ENCODE peak calls at places on chromosomes 11 and 22, in five cellular contexts. P is uterus, A is osteoblast, F is neural progenitor cell, V is ascending aorta. K is an unnamed sample.
A peak's percentile ranks its signal among the peaks of the same experiment; 100 is the strongest.

GRCh38 chr11:119254239-119254638 is 48.1 kb downstream of the CBL start:
- DNase-seq in P (no peak), A (no peak), F (no peak), V (no peak), K (no peak)

GRCh38 chr22:36860821-36861659 is at the start of gene NCF4:
- DNase-seq in P (no peak), A (no peak), F (no peak), V (peak; percentile 60), K (no peak)

GRCh38 chr11:12689029-12689755 is 15.0 kb downstream of the TEAD1 start:
- DNase-seq in P (no peak), A (no peak), F (no peak), V (no peak), K (no peak)

GRCh38 chr11:88169481-88169880 is 5.8 kb downstream of the RAB38 start:
- DNase-seq in P (no peak), A (no peak), F (no peak), V (no peak), K (peak; percentile 29)

GRCh38 chr11:63670077-63670737 is 969 bp downstream of the ATL3 start:
- DNase-seq in P (no peak), A (peak; percentile 74), F (no peak), V (no peak), K (no peak)

GRCh38 chr11:112805658-112806057 is 155.6 kb upstream of the NCAM1 start:
- DNase-seq in P (no peak), A (no peak), F (no peak), V (no peak), K (no peak)

GRCh38 chr22:42033263-42034181 is 34.9 kb downstream of the WBP2NL start:
- DNase-seq in P (no peak), A (no peak), F (no peak), V (no peak), K (peak; percentile 4)

GRCh38 chr11:63868399-63869064 is 29.6 kb downstream of the MARK2 start:
- DNase-seq in P (no peak), A (no peak), F (no peak), V (no peak), K (peak; percentile 55)

GRCh38 chr11:1554981-1555712 is 16.9 kb downstream of the DUSP8 start:
- DNase-seq in P (no peak), A (peak; percentile 58), F (no peak), V (no peak), K (no peak)

GRCh38 chr11:113841691-113842090 is 33.7 kb downstream of the USP28 start:
- DNase-seq in P (no peak), A (peak; percentile 38), F (no peak), V (no peak), K (no peak)

GRCh38 chr11:101128571-101129202 is 926 bp downstream of the PGR start:
- DNase-seq in P (peak; percentile 50), A (peak; percentile 37), F (peak; percentile 36), V (no peak), K (no peak)

GRCh38 chr11:8267280-8267679 is 3.6 kb upstream of the LMO1 start:
- DNase-seq in P (peak; percentile 1), A (peak; percentile 77), F (no peak), V (no peak), K (no peak)

GRCh38 chr11:64900263-64900678 is 16.7 kb downstream of the ATG2A start:
- DNase-seq in P (no peak), A (peak; percentile 73), F (no peak), V (no peak), K (no peak)

GRCh38 chr11:2869561-2870427 is 15.8 kb downstream of the CDKN1C start:
- DNase-seq in P (no peak), A (no peak), F (peak; percentile 93), V (no peak), K (no peak)

GRCh38 chr22:24410110-24410856 is 17.1 kb upstream of the ADORA2A start:
- DNase-seq in P (no peak), A (peak; percentile 95), F (no peak), V (no peak), K (no peak)

GRCh38 chr11:70733327-70734325 is 335.3 kb downstream of the CTTN start:
- DNase-seq in P (no peak), A (peak; percentile 82), F (no peak), V (no peak), K (no peak)

GRCh38 chr11:117915672-117916235 is 13.4 kb downstream of the TMPRSS13 start:
- DNase-seq in P (no peak), A (no peak), F (no peak), V (no peak), K (no peak)

GRCh38 chr11:10657308-10658271 is 36.0 kb downstream of the IRAG1 start:
- DNase-seq in P (no peak), A (peak; percentile 77), F (no peak), V (no peak), K (no peak)

GRCh38 chr11:1880746-1881441 is 10.8 kb downstream of the PRR33 start:
- DNase-seq in P (peak; percentile 14), A (peak; percentile 95), F (no peak), V (no peak), K (no peak)

GRCh38 chr11:58549644-58550043 is 26.0 kb downstream of the LPXN start:
- DNase-seq in P (no peak), A (peak; percentile 62), F (no peak), V (no peak), K (no peak)

GRCh38 chr11:133718831-133719230 is 126.5 kb downstream of the SPATA19 start:
- DNase-seq in P (no peak), A (no peak), F (no peak), V (no peak), K (no peak)

GRCh38 chr22:32829451-32829851 is 27.9 kb downstream of the TIMP3 start:
- DNase-seq in P (no peak), A (no peak), F (no peak), V (no peak), K (no peak)

GRCh38 chr22:17217179-17217578 is 2.1 kb downstream of the ADA2 start:
- DNase-seq in P (no peak), A (no peak), F (peak; percentile 33), V (no peak), K (peak; percentile 45)

GRCh38 chr22:41565403-41566054 is 4.7 kb downstream of the CSDC2 start:
- DNase-seq in P (peak; percentile 83), A (peak; percentile 97), F (no peak), V (no peak), K (peak; percentile 83)

GRCh38 chr11:30426781-30427180 is 103.9 kb downstream of the ARL14EP start:
- DNase-seq in P (no peak), A (no peak), F (no peak), V (no peak), K (no peak)

DNA sequence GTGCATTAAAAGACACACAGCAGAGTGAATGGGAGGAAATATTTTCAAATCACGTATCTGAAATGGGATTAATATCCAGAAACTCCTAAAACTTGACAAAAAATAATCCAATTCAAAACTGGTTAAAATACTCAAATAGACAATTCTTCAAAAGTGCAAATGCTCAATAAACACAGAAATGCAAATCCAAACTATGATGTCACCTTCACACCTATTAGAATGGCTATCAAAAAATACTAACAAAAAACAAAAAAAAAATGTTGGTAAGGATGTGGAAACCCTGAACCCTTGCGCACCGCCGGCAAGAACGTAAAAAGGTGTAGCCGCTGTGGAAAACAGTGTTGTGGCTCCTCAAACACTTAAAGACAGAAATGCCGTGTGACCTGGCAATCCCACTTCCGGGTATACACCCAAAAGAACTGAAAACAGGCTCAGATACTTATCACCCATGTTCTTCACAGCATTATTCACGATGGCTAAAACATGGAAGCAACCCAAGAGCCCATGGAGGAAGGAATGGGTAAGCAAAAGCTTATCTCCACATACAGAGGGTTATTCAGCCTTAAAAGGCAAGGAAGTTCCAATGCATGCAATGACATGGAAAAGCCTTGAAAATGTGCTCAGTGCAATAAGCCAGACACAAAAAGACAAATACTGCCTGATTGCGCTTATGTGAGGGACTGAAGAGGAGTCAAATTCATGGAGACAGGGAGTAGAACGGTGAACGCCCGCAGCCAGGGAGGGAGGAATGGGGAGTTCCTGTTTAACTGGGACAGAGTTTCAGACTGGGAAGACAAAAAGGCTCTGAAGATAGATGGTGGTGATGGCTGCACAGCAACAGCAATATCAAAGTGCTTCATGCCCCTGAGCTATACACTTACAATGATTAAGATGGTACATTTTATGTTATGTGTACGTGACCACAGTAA is 19.6 kb downstream of the BRD1 start:
- DNase-seq in P (no peak), A (peak; percentile 45), F (no peak), V (no peak), K (no peak)
- H3K36me3 ChIP-seq in P (no peaks in the 10 kb centered on the region), A (peaks cover 7% of the 10 kb centered on the region), F (peaks cover 4% of the 10 kb centered on the region), V (peaks cover 26% of the 10 kb centered on the region), K (peaks cover 5% of the 10 kb centered on the region)

DNA sequence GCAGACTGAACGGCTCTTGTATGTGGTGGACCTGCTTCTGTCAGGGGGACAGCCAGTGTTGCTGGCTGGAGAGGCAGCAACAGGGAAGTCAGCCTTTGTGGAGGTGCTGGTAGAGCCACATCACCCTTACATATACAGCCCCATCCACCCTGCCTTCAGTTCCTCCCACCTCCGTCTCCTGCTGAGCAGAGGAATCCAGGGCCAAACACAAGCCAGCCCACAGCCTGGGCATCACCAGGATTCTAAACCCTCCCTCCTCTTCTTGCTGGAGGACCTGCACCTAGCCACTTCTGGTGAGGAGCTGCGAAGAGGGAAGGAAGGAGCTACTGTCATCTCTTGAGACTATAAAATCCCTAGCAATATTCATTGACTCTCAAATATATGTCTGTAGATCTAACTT is 51.6 kb downstream of the DNHD1 start:
- DNase-seq in P (no peak), A (peak; percentile 73), F (no peak), V (no peak), K (no peak)
- H3K36me3 ChIP-seq in P (no peaks in the 10 kb centered on the region), A (peaks cover 2% of the 10 kb centered on the region), F (no peaks in the 10 kb centered on the region), V (peaks cover 21% of the 10 kb centered on the region), K (no peaks in the 10 kb centered on the region)

DNA sequence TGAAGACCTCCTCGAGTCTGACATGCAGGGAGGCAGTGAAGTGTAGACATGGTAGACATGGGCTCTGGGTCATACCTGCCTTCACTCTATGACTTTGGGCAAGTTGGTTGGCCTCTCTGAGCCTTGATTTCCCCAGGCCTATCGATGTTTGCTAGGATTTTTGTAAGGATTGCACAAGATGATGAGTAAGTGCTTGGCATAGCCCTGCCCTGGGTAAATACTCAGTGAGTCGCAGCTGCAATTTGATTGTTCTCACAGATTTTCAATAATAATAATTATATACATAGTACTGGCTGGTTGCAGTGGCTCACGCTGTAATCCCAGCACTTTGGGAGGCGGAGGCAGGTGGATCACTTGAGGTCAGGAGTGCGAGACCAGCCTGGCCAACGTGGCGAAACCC is 18.1 kb downstream of the MCM5 start:
- DNase-seq in P (no peak), A (peak; percentile 82), F (no peak), V (no peak), K (no peak)
- H3K36me3 ChIP-seq in P (no peaks in the 10 kb centered on the region), A (peaks cover 31% of the 10 kb centered on the region), F (no peaks in the 10 kb centered on the region), V (peaks cover 88% of the 10 kb centered on the region), K (peaks cover 49% of the 10 kb centered on the region)

DNA sequence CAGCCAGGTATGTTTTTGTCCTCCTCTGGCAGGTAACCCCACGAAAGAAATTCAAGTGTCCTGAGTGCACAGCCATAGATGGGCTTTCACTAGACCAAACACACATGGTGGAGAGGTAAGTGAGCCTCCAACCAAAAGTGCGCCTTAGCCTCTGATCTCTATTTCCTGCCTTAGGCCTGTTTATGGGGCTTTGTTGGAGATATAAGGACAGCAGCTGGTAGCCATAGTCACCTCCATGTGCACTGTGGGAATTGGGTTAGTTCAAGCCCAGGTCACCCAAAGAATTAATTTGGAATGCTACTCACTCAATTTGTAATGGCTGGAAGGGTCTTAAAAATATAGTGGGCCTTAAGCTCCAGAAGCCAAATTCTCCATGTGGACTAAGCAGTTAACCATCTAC is 73.7 kb downstream of the ALX4 start:
- DNase-seq in P (no peak), A (no peak), F (no peak), V (no peak), K (no peak)
- H3K36me3 ChIP-seq in P (no peaks in the 10 kb centered on the region), A (peaks cover 11% of the 10 kb centered on the region), F (no peaks in the 10 kb centered on the region), V (peaks cover 17% of the 10 kb centered on the region), K (no peaks in the 10 kb centered on the region)

K was measured in mesendoderm.